ENCODE peak calls at places on chromosome 5, in nine cellular contexts. X is neuronal stem cell; T is aorta; Y is NCI-H1092 treated with DMSO at 0.1 percent for 48 hours; L is stimulated activated CD4-positive, alpha-beta T cell treated with anti-CD3 and anti-CD28 coated beads, Interleukin-4, amount 100 ng/mL, for 48 hours; U is HS-5; R is COLO829; V is skeletal muscle cell; E is fibroblast of mammary gland. A is an unnamed sample.

GRCh38 chr5:60092671-60093422 is 199.3 kb upstream of the PDE4D start:
- DNase-seq in Y (no peak), E (peak; percentile 60), V (peak; percentile 80), X (no peak), L (no peak), U (peak; percentile 78), R (no peak), T (no peak), A (peak; percentile 28)

GRCh38 chr5:74326571-74327338 is 313.8 kb downstream of the ENC1 start:
- DNase-seq in Y (no peak), E (peak; percentile 89), R (peak; percentile 49), U (peak; percentile 91), T (no peak), L (peak; percentile 49), V (peak; percentile 95), X (no peak), A (peak; percentile 77)

GRCh38 chr5:55104036-55104767 is 1.8 kb downstream of the GZMA start:
- DNase-seq in R (no peak), U (no peak), E (no peak), V (no peak), Y (no peak), T (no peak), L (no peak), X (peak; percentile 20), A (no peak)

GRCh38 chr5:121975294-121975693 is 13.5 kb downstream of the SRFBP1 start:
- DNase-seq in U (no peak), T (no peak), Y (no peak), E (no peak), R (no peak), V (no peak), X (no peak), L (no peak), A (no peak)

GRCh38 chr5:180339583-180340183 is 13.5 kb downstream of the GFPT2 start:
- DNase-seq in R (no peak), Y (no peak), V (no peak), T (peak; percentile 66), L (no peak), U (no peak), E (peak; percentile 74), X (no peak), A (no peak)

GRCh38 chr5:154002511-154003020 is 36.1 kb downstream of the FAM114A2 start:
- DNase-seq in E (no peak), T (no peak), R (no peak), U (no peak), V (no peak), Y (no peak), L (no peak), X (no peak), A (no peak)

GRCh38 chr5:82931110-82931509 is 146.1 kb downstream of the TMEM167A start:
- DNase-seq in V (no peak), X (no peak), U (no peak), E (peak; percentile 66), Y (no peak), T (no peak), R (no peak), L (no peak), A (no peak)

GRCh38 chr5:164059471-164059870 is 554.1 kb downstream of the MAT2B start:
- DNase-seq in X (no peak), E (no peak), U (no peak), R (peak; percentile 42), T (no peak), L (no peak), V (no peak), Y (no peak), A (no peak)

GRCh38 chr5:159849437-159850191 is 66.7 kb upstream of the ADRA1B start:
- DNase-seq in R (no peak), T (no peak), Y (no peak), X (no peak), L (no peak), E (peak; percentile 91), U (peak; percentile 9), V (peak; percentile 71), A (peak; percentile 59)

GRCh38 chr5:42057254-42057690 is 132.2 kb downstream of the FBXO4 start:
- DNase-seq in Y (peak; percentile 50), T (peak; percentile 73), R (peak; percentile 56), E (peak; percentile 46), U (peak; percentile 31), X (peak; percentile 45), L (peak; percentile 42), V (no peak), A (no peak)

GRCh38 chr5:170312666-170313065 is 15.1 kb upstream of the LCP2 start:
- DNase-seq in V (peak; percentile 19), R (no peak), Y (no peak), T (no peak), E (peak; percentile 79), L (no peak), X (no peak), U (no peak), A (no peak)

GRCh38 chr5:1524799-1525623 is 1.3 kb upstream of the LPCAT1 start:
- DNase-seq in Y (no peak), E (no peak), R (no peak), X (no peak), U (no peak), V (no peak), T (peak; percentile 69), L (no peak), A (no peak)

GRCh38 chr5:55538621-55539020 is 3.9 kb upstream of the PLPP1 start:
- DNase-seq in V (no peak), X (no peak), L (no peak), T (no peak), U (no peak), E (no peak), R (no peak), Y (no peak), A (no peak)

GRCh38 chr5:40717281-40717680 is 37.6 kb downstream of the PTGER4 start:
- DNase-seq in T (no peak), L (no peak), Y (no peak), E (peak; percentile 81), U (peak; percentile 41), R (no peak), X (no peak), V (peak; percentile 46), A (peak; percentile 17)

GRCh38 chr5:123186762-123187161 is 97.7 kb downstream of the PRDM6 start:
- DNase-seq in V (no peak), R (no peak), E (no peak), L (no peak), T (no peak), X (no peak), Y (no peak), U (no peak), A (no peak)

GRCh38 chr5:39478851-39479250 is 54.1 kb upstream of the DAB2 start:
- DNase-seq in V (no peak), E (no peak), Y (no peak), R (no peak), U (no peak), L (no peak), X (no peak), T (no peak), A (no peak)

GRCh38 chr5:175746851-175747250 is 89.0 kb downstream of the HRH2 start:
- DNase-seq in Y (no peak), V (no peak), L (no peak), T (no peak), X (peak; percentile 23), E (peak; percentile 5), R (peak; percentile 12), U (no peak), A (no peak)

GRCh38 chr5:148939676-148940075 is 113.3 kb downstream of the ADRB2 start:
- DNase-seq in E (peak; percentile 60), Y (no peak), L (no peak), R (no peak), U (peak; percentile 65), V (no peak), X (no peak), T (no peak), A (peak; percentile 29)

GRCh38 chr5:67248703-67249589 is 52.3 kb upstream of the CD180 start:
- DNase-seq in Y (no peak), U (no peak), T (no peak), X (no peak), E (no peak), R (no peak), L (no peak), V (no peak), A (no peak)

GRCh38 chr5:39194466-39195136 is 24.8 kb downstream of the FYB1 start:
- DNase-seq in X (no peak), E (peak; percentile 73), L (no peak), V (peak; percentile 67), Y (no peak), R (no peak), T (no peak), U (peak; percentile 81), A (peak; percentile 56)

GRCh38 chr5:76204713-76205112 is 121.5 kb downstream of the SV2C start:
- DNase-seq in E (peak; percentile 1), L (no peak), U (no peak), T (no peak), Y (no peak), X (no peak), R (no peak), V (no peak), A (no peak)

GRCh38 chr5:76595755-76596481 is 27.3 kb downstream of the F2RL2 start:
- DNase-seq in X (no peak), E (no peak), L (no peak), V (no peak), Y (no peak), T (no peak), R (no peak), U (no peak), A (no peak)

GRCh38 chr5:76379855-76380254 is 23.2 kb upstream of the IQGAP2 start:
- DNase-seq in E (no peak), T (no peak), Y (no peak), U (no peak), L (no peak), V (no peak), R (no peak), X (no peak), A (no peak)

GRCh38 chr5:79935992-79936643 is 54.9 kb downstream of the MTX3 start:
- DNase-seq in L (no peak), T (no peak), Y (no peak), X (no peak), R (no peak), E (peak; percentile 72), V (peak; percentile 62), U (no peak), A (no peak)

GRCh38 chr5:6829150-6829784 is 116.0 kb downstream of the TENT4A start:
- DNase-seq in T (no peak), V (no peak), X (no peak), E (peak; percentile 8), Y (no peak), R (no peak), L (peak; percentile 39), U (no peak), A (peak; percentile 10)

GRCh38 chr5:133818869-133819600 is 149.4 kb downstream of the C5orf15 start:
- DNase-seq in L (no peak), R (no peak), U (no peak), E (no peak), V (no peak), T (peak; percentile 49), Y (no peak), X (no peak), A (no peak)

GRCh38 chr5:4294878-4295277 is 699.2 kb downstream of the IRX1 start:
- DNase-seq in X (no peak), R (no peak), Y (no peak), T (no peak), V (no peak), L (no peak), E (no peak), U (no peak), A (no peak)

GRCh38 chr5:152736906-152737305 is 331.8 kb upstream of the NMUR2 start:
- DNase-seq in V (no peak), R (no peak), U (no peak), X (no peak), T (no peak), E (no peak), L (no peak), Y (no peak), A (no peak)

GRCh38 chr5:132760043-132760420 is 12.8 kb downstream of the CCNI2 start:
- DNase-seq in V (no peak), R (no peak), T (no peak), E (no peak), U (no peak), Y (no peak), L (no peak), X (no peak), A (no peak)

GRCh38 chr5:32961066-32961429 is 249.9 kb downstream of the NPR3 start:
- DNase-seq in E (peak; percentile 25), X (no peak), Y (no peak), U (no peak), R (no peak), L (no peak), T (no peak), V (peak; percentile 25), A (no peak)

GRCh38 chr5:9498541-9499497 is 47.1 kb downstream of the SEMA5A start:
- DNase-seq in L (no peak), Y (no peak), U (no peak), T (no peak), E (peak; percentile 42), X (peak; percentile 26), R (peak; percentile 21), V (no peak), A (no peak)